ENCODE peak calls at places on chromosomes 12 and 14, in four cellular contexts. Q is CD8-positive, alpha-beta memory T cell; D is ascending aorta; R is CD4-positive, CD25-positive, alpha-beta regulatory T cell. W is an unnamed sample. For H3K4me1, the result is how much of the 10 kb centered on the place peaks cover.

GRCh38 chr12:88052686-88053085 is 23.5 kb upstream of the C12orf50 start:
- DNase-seq in Q (no peak), D (no peak), R (peak), W (no peak)

GRCh38 chr12:94954029-94954685 is 49.3 kb downstream of the NDUFA12 start:
- DNase-seq in Q (no peak), D (no peak), R (no peak), W (no peak)

GRCh38 chr12:54360717-54361456 is 3.4 kb downstream of the GPR84 start:
- DNase-seq in Q (peak), D (no peak), R (peak), W (peak)

GRCh38 chr14:100323121-100323941 is at the start of gene SLC25A47:
- DNase-seq in Q (no peak), D (no peak), R (no peak), W (no peak)

GRCh38 chr12:110498984-110499706 is 2.8 kb downstream of the VPS29 start:
- DNase-seq in Q (no peak), D (no peak), R (no peak), W (no peak)

GRCh38 chr12:28486521-28486920 is 296.3 kb downstream of the CCDC91 start:
- DNase-seq in Q (no peak), D (no peak), R (no peak), W (no peak)

GRCh38 chr14:71711619-71712018 is 220.6 kb upstream of the RGS6 start:
- DNase-seq in Q (no peak), D (no peak), R (no peak), W (no peak)

GRCh38 chr12:112908548-112908947 is 1.8 kb downstream of the OAS1 start:
- DNase-seq in Q (no peak), D (no peak), R (peak), W (no peak)

GRCh38 chr14:62988967-62989366 is 56.3 kb downstream of the KCNH5 start:
- DNase-seq in Q (no peak), D (no peak), R (no peak), W (no peak)

GRCh38 chr12:53279283-53279869 is 11.3 kb downstream of the ESPL1 start:
- DNase-seq in Q (no peak), D (no peak), R (no peak), W (no peak)
- H3K27ac ChIP-seq in Q (no peak), D (no peak), R (no peak), W (no peak)

GRCh38 chr14:61188196-61188595 is 92.9 kb downstream of the TMEM30B start:
- DNase-seq in Q (no peak), D (no peak), R (peak), W (no peak)
- H3K4me1 ChIP-seq in Q (under half), D (under half), R (under half), W (under half)

DNA sequence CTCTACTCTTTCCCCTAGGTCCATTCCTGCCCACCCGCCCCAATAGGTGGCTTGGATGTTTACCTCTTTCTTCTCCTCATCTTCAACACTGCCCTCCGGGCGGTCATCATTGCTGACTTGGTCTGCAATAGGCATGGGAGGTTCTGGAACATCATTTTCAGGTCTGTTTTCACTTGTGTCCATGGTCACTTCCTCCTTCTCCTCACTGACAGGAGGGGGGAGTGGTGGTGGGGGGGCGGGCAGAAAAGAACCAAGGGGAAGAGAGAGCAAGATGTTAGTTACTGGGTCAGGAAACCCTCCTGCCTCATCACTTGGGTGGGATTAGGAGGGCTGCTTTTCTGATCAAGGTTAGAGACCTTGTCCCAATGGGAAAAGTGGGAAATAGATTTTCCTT is 12.1 kb upstream of the CDH24 start:
- DNase-seq in Q (no peak), D (no peak), R (no peak), W (no peak)
- H3K4me3 ChIP-seq in Q (no peak), D (no peak), R (no peak), W (no peak)

DNA sequence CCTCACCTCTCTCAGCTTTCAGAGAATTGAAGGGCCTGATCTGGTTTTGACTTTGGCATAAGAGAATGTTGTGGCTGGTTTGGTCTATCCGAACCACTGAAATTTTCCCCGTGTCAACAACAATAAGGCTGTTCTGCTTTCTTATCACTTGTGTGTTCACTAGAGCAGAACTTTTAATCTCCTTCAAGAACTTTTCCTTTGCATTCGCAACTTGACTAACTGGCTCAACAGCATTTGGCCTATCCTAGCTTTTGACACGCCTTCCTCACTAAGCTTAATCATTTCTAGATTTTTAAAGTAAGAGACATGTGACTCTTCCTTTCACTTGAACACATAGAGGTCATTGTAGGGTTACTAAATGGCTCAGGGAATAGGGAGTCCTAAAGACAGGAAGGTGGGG is 25.9 kb upstream of the EDDM3A start:
- DNase-seq in Q (no peak), D (no peak), R (no peak), W (no peak)
- H3K27ac ChIP-seq in Q (no peak), D (no peak), R (no peak), W (no peak)

DNA sequence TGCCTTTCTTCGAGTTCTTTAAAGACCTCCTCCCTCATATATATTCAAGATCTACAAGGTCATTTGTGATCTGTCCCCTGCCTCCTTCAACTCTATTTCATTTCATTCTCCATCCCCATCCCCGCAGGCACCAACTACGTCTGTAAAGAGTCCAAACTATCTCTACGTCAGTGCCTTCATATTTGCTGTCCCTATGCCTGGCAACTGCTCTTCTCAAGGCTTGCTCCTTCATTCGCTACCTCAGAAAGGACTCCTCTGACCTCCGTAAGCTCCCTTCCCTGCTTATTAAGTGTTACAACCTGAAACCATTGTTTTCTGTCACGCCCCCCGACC is 650 bp downstream of the LLPH start:
- DNase-seq in Q (no peak), D (no peak), R (no peak), W (no peak)
- H3K4me1 ChIP-seq in Q (under half), D (under half), R (under half), W (half or more)

GRCh38 chr12:75565795-75566194 is 54.4 kb upstream of the KRR1 start:
- DNase-seq in Q (no peak), D (no peak), R (no peak), W (no peak)

GRCh38 chr12:75564821-75565220 is 53.4 kb upstream of the KRR1 start:
- DNase-seq in Q (no peak), D (no peak), R (no peak), W (no peak)

GRCh38 chr12:75564398-75564797 is 53.0 kb upstream of the KRR1 start:
- DNase-seq in Q (no peak), D (no peak), R (no peak), W (no peak)

GRCh38 chr12:75561921-75562320 is 50.5 kb upstream of the KRR1 start:
- DNase-seq in Q (no peak), D (no peak), R (no peak), W (no peak)

DNA sequence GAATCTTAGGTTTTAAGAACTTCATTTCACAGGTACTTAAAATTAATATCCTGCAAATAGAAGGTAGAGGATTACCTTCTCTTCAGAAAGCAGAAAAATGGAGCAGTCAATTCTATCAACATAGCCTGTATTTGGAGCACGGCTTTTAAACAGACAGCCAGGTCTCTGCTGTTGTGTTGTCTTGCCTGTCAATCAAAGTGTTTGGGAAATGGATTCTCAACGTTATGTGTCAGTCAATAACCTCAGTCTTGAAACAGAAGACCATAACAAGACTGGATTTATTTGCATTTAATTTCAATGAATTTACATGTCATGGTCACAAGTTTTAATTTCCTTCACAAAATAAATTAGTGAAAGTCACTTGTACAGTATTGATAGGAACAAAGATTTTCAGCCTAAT is 51.9 kb upstream of the KRR1 start:
- DNase-seq in Q (no peak), D (no peak), R (no peak), W (no peak)
- H3K4me3 ChIP-seq in Q (no peak), D (no peak), R (no peak), W (no peak)

GRCh38 chr14:91281346-91281745 is 36.8 kb upstream of the GPR68 start:
- DNase-seq in Q (no peak), D (no peak), R (no peak), W (peak)

GRCh38 chr14:91284146-91284790 is 39.8 kb upstream of the GPR68 start:
- DNase-seq in Q (no peak), D (no peak), R (no peak), W (no peak)

GRCh38 chr14:91284791-91285548 is 40.5 kb upstream of the GPR68 start:
- DNase-seq in Q (no peak), D (no peak), R (no peak), W (no peak)

GRCh38 chr14:91282954-91283645 is 38.6 kb upstream of the GPR68 start:
- DNase-seq in Q (no peak), D (no peak), R (no peak), W (peak)

DNA sequence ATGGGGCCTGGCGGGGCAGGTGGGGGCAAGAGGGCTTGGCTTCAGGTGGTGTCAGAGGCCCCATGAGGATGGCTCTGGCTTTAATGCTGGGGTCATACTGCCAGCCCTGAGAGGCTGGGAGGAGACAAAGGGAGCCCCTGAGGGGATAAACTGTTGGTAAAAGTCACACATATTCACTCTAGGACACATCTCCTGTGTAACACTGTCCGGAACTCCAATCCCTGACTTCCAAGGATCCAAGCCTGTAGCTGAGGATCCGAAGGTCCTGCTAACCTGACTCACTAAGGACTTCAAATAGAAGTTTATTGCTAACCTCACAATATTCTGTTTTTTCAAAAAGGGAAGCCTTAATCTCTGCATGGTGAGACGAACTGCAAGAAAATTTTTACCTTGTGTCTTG is 39.2 kb upstream of the GPR68 start:
- DNase-seq in Q (no peak), D (no peak), R (no peak), W (no peak)
- H3K27ac ChIP-seq in Q (no peak), D (no peak), R (no peak), W (peak)

GRCh38 chr14:105315211-105315721 is 718 bp downstream of the PACS2 start:
- DNase-seq in Q (peak), D (no peak), R (peak), W (peak)

GRCh38 chr14:105316563-105316941 is 2.0 kb downstream of the PACS2 start:
- DNase-seq in Q (no peak), D (no peak), R (no peak), W (no peak)

GRCh38 chr14:105317546-105317945 is 3.0 kb downstream of the PACS2 start:
- DNase-seq in Q (no peak), D (no peak), R (no peak), W (peak)

GRCh38 chr14:105316968-105317498 is 2.5 kb downstream of the PACS2 start:
- DNase-seq in Q (no peak), D (no peak), R (no peak), W (no peak)

DNA sequence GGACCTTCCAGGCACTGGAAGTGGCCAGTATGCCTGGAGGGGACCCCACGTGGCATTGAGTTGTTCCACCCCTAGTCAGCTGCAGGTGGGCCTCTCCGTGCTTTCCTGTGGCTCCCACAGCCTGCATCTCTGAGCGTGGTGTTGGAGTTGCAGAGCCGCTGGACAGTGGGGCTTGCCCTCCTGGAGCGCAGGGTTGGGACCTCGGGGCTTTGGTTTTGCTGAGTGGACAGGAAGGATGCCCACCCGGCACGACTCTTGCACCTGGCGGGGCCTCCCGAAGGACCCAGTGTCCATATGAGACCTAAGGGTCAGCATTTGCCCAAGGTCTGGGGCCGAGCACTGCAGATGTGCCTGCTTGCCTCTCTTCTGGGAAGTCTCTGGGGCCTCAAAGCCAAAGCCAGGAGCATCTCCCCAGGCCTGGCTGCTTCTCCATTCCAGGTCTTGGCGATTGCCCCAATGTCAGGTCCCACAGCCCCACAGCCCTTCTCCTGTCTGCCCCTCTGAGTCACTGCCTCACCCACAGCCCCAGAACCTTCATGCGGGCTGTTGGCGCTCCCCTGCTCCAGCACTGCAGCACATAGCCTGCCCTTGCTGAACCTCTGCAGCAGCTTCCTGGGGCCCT is 1.5 kb downstream of the PACS2 start:
- DNase-seq in Q (no peak), D (no peak), R (no peak), W (peak)
- H3K4me1 ChIP-seq in Q (under half), D (under half), R (under half), W (under half)

GRCh38 chr12:76652402-76652801 is 92.8 kb upstream of the OSBPL8 start:
- DNase-seq in Q (no peak), D (no peak), R (no peak), W (no peak)
- H3K4me3 ChIP-seq in Q (no peak), D (no peak), R (no peak), W (no peak)

DNA sequence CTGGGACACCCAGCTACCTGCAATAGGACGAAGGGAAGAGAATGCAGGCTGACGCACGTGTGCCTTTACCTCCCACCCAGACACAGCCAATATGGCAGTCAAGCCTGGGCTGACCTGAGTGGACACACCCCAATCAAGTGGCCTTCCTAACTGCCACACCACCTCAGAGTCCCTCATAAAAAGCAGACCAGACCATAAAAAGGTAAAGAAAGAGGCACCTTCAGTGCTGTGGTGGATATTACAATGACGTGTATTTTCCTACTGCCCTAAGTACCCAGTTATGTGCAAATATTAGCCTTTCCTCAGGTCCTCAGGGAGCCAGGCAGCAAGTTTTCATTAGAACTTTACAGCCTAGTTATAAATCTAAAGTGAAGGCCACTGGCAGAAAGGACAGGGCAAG is 75.8 kb downstream of the KCNK10 start:
- DNase-seq in Q (no peak), D (no peak), R (no peak), W (no peak)
- H3K27ac ChIP-seq in Q (no peak), D (no peak), R (no peak), W (no peak)